ENCODE peak calls at places on chromosomes 13 and 19, in eight cellular contexts. One of them, this sample, is unnamed.

GRCh38 chr19:31054430-31054829 is 294.8 kb downstream of the TSHZ3 start:
- DNase-seq in lower lobe of right lung: no peak
- DNase-seq in GM13976: no peak
- DNase-seq in neural crest cell: no peak
- DNase-seq in body of pancreas: no peak
- DNase-seq in CD8-positive, alpha-beta T cell: no peak
- DNase-seq in AG09319: peak
- DNase-seq in BE2C: peak
- DNase-seq in this sample: no peak

GRCh38 chr13:67408823-67409222 is 178.7 kb upstream of the PCDH9 start:
- DNase-seq in BE2C: no peak
- DNase-seq in GM13976: no peak
- DNase-seq in AG09319: no peak
- DNase-seq in CD8-positive, alpha-beta T cell: no peak
- DNase-seq in neural crest cell: no peak
- DNase-seq in lower lobe of right lung: peak
- DNase-seq in body of pancreas: no peak
- DNase-seq in this sample: peak

GRCh38 chr13:20721454-20722357 is 18.2 kb downstream of the IL17D start:
- DNase-seq in GM13976: no peak
- DNase-seq in AG09319: no peak
- DNase-seq in neural crest cell: no peak
- DNase-seq in lower lobe of right lung: no peak
- DNase-seq in body of pancreas: peak
- DNase-seq in BE2C: no peak
- DNase-seq in CD8-positive, alpha-beta T cell: peak
- DNase-seq in this sample: no peak

GRCh38 chr19:17348700-17349099 is 11.3 kb downstream of the GTPBP3 start:
- DNase-seq in GM13976: peak
- DNase-seq in AG09319: no peak
- DNase-seq in body of pancreas: no peak
- DNase-seq in lower lobe of right lung: no peak
- DNase-seq in CD8-positive, alpha-beta T cell: no peak
- DNase-seq in BE2C: peak
- DNase-seq in neural crest cell: no peak
- DNase-seq in this sample: no peak

GRCh38 chr13:40615619-40616018 is 50.8 kb downstream of the FOXO1 start:
- DNase-seq in lower lobe of right lung: no peak
- DNase-seq in CD8-positive, alpha-beta T cell: no peak
- DNase-seq in body of pancreas: no peak
- DNase-seq in neural crest cell: no peak
- DNase-seq in AG09319: no peak
- DNase-seq in GM13976: no peak
- DNase-seq in BE2C: no peak
- DNase-seq in this sample: no peak

GRCh38 chr13:109301276-109301675 is 485.1 kb downstream of the IRS2 start:
- DNase-seq in BE2C: no peak
- DNase-seq in GM13976: no peak
- DNase-seq in AG09319: no peak
- DNase-seq in neural crest cell: no peak
- DNase-seq in CD8-positive, alpha-beta T cell: no peak
- DNase-seq in lower lobe of right lung: no peak
- DNase-seq in body of pancreas: no peak
- DNase-seq in this sample: no peak

GRCh38 chr19:42477933-42478332 is 35.2 kb upstream of the CXCL17 start:
- DNase-seq in neural crest cell: no peak
- DNase-seq in body of pancreas: no peak
- DNase-seq in GM13976: no peak
- DNase-seq in BE2C: no peak
- DNase-seq in AG09319: no peak
- DNase-seq in lower lobe of right lung: no peak
- DNase-seq in CD8-positive, alpha-beta T cell: no peak
- DNase-seq in this sample: no peak

GRCh38 chr13:38830442-38831045 is 143.7 kb downstream of the FREM2 start:
- DNase-seq in BE2C: no peak
- DNase-seq in AG09319: no peak
- DNase-seq in neural crest cell: no peak
- DNase-seq in lower lobe of right lung: no peak
- DNase-seq in CD8-positive, alpha-beta T cell: no peak
- DNase-seq in body of pancreas: peak
- DNase-seq in GM13976: no peak
- DNase-seq in this sample: no peak

GRCh38 chr13:30404207-30404606 is 18.1 kb upstream of the UBE2L5 start:
- DNase-seq in BE2C: no peak
- DNase-seq in CD8-positive, alpha-beta T cell: no peak
- DNase-seq in AG09319: no peak
- DNase-seq in body of pancreas: no peak
- DNase-seq in neural crest cell: no peak
- DNase-seq in lower lobe of right lung: no peak
- DNase-seq in GM13976: no peak
- DNase-seq in this sample: no peak

GRCh38 chr19:41528106-41528505 is 47.9 kb upstream of the CEACAM21 start:
- DNase-seq in lower lobe of right lung: no peak
- DNase-seq in CD8-positive, alpha-beta T cell: no peak
- DNase-seq in GM13976: no peak
- DNase-seq in body of pancreas: no peak
- DNase-seq in BE2C: no peak
- DNase-seq in AG09319: no peak
- DNase-seq in neural crest cell: no peak
- DNase-seq in this sample: no peak

GRCh38 chr13:51518847-51519246 is 65.4 kb upstream of the WDFY2 start:
- DNase-seq in BE2C: no peak
- DNase-seq in lower lobe of right lung: no peak
- DNase-seq in CD8-positive, alpha-beta T cell: no peak
- DNase-seq in AG09319: no peak
- DNase-seq in GM13976: no peak
- DNase-seq in neural crest cell: no peak
- DNase-seq in body of pancreas: no peak
- DNase-seq in this sample: no peak

GRCh38 chr19:12647490-12648071 is 19.0 kb downstream of the MAN2B1 start:
- DNase-seq in AG09319: no peak
- DNase-seq in BE2C: peak
- DNase-seq in body of pancreas: peak
- DNase-seq in lower lobe of right lung: peak
- DNase-seq in neural crest cell: no peak
- DNase-seq in CD8-positive, alpha-beta T cell: no peak
- DNase-seq in GM13976: peak
- DNase-seq in this sample: no peak

GRCh38 chr13:49319555-49320350 is 72.0 kb downstream of the CDADC1 start:
- DNase-seq in GM13976: no peak
- DNase-seq in BE2C: no peak
- DNase-seq in neural crest cell: no peak
- DNase-seq in AG09319: peak
- DNase-seq in body of pancreas: no peak
- DNase-seq in lower lobe of right lung: no peak
- DNase-seq in CD8-positive, alpha-beta T cell: no peak
- DNase-seq in this sample: no peak

GRCh38 chr19:36417752-36418286 is 625 bp downstream of the ZFP82 start:
- DNase-seq in CD8-positive, alpha-beta T cell: no peak
- DNase-seq in neural crest cell: peak
- DNase-seq in BE2C: peak
- DNase-seq in GM13976: no peak
- DNase-seq in lower lobe of right lung: no peak
- DNase-seq in AG09319: no peak
- DNase-seq in body of pancreas: no peak
- DNase-seq in this sample: no peak

GRCh38 chr13:78602561-78603239 is 652 bp downstream of the POU4F1 start:
- DNase-seq in lower lobe of right lung: no peak
- DNase-seq in neural crest cell: no peak
- DNase-seq in AG09319: no peak
- DNase-seq in CD8-positive, alpha-beta T cell: no peak
- DNase-seq in body of pancreas: no peak
- DNase-seq in BE2C: no peak
- DNase-seq in GM13976: peak
- DNase-seq in this sample: no peak

GRCh38 chr13:113145496-113145895 is 13.0 kb upstream of the PROZ start:
- DNase-seq in GM13976: no peak
- DNase-seq in body of pancreas: no peak
- DNase-seq in AG09319: no peak
- DNase-seq in BE2C: no peak
- DNase-seq in CD8-positive, alpha-beta T cell: no peak
- DNase-seq in neural crest cell: no peak
- DNase-seq in lower lobe of right lung: no peak
- DNase-seq in this sample: no peak

GRCh38 chr19:743168-743687 is 7.7 kb upstream of the MISP start:
- DNase-seq in neural crest cell: no peak
- DNase-seq in CD8-positive, alpha-beta T cell: no peak
- DNase-seq in body of pancreas: no peak
- DNase-seq in BE2C: no peak
- DNase-seq in GM13976: peak
- DNase-seq in lower lobe of right lung: peak
- DNase-seq in AG09319: no peak
- DNase-seq in this sample: no peak

GRCh38 chr13:63414247-63414646 is 1998.6 kb upstream of the PCDH20 start:
- DNase-seq in lower lobe of right lung: no peak
- DNase-seq in BE2C: no peak
- DNase-seq in neural crest cell: no peak
- DNase-seq in AG09319: no peak
- DNase-seq in GM13976: no peak
- DNase-seq in body of pancreas: no peak
- DNase-seq in CD8-positive, alpha-beta T cell: no peak
- DNase-seq in this sample: no peak

DNA sequence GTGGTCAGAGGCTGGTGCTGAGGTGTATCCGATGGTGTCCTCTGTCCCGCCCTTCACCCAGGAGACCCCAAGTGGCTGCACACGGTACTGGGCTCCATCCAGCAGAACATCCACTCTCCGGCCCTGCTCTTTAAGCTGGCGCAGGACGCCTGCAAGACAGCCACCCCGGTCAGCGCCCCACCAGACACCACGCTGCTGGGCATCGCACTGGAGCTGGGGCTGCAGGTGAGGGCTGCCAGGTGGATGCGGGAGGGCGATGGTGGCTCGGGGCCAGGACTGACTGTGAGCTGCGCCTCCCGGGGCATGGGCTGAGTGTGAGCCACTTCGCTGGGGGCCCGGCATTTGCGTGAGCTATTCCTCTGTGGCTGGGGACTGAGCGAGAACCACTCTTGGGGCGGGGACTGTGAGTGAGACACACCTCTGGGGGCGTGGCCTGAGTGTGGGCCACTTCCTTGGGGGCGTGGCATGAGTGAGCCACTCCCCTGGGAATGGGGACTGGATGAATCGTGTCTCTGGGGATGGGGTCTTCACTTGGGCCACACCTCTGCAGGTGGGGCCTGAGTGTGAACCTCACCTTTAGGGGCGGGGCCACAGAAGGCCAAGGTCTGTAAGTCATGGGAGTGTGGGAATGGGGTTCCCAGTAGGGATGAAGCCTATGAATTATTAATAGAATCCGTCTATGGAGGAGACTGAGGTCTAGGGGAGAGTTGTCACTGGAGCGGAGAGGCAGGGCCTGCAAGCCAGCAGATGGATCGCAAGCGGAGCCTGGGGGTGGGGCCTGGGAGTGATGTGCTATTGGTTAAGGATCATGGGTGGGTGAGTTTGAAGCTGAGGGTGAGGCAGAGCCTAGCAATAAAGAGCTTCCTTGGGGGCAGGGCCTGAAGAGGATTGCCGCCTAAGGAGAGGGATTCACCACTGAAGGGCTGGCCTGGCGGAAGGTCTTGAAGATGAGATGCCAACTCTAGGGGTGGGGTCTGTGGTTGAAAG is 30.5 kb downstream of the ZSWIM4 start:
- DNase-seq in neural crest cell: no peak
- DNase-seq in CD8-positive, alpha-beta T cell: no peak
- DNase-seq in GM13976: no peak
- DNase-seq in lower lobe of right lung: no peak
- DNase-seq in BE2C: peak
- DNase-seq in AG09319: no peak
- DNase-seq in body of pancreas: no peak
- DNase-seq in this sample: no peak
- TF ChIP-seq CTCF in neural crest cell: no peak
- TF ChIP-seq CTCF in CD8-positive, alpha-beta T cell: no peak
- TF ChIP-seq CTCF in GM13976: no peak
- TF ChIP-seq CTCF in lower lobe of right lung: no peak
- TF ChIP-seq CTCF in BE2C: no peak
- TF ChIP-seq CTCF in AG09319: no peak
- TF ChIP-seq CTCF in body of pancreas: no peak
- TF ChIP-seq CTCF in this sample: no peak

GRCh38 chr13:25214371-25215252 is 42.5 kb upstream of the AMER2 start:
- DNase-seq in AG09319: no peak
- DNase-seq in lower lobe of right lung: no peak
- DNase-seq in BE2C: no peak
- DNase-seq in body of pancreas: no peak
- DNase-seq in neural crest cell: no peak
- DNase-seq in CD8-positive, alpha-beta T cell: no peak
- DNase-seq in GM13976: no peak
- DNase-seq in this sample: no peak
- TF ChIP-seq CTCF in AG09319: no peak
- TF ChIP-seq CTCF in lower lobe of right lung: no peak
- TF ChIP-seq CTCF in BE2C: no peak
- TF ChIP-seq CTCF in body of pancreas: no peak
- TF ChIP-seq CTCF in neural crest cell: no peak
- TF ChIP-seq CTCF in CD8-positive, alpha-beta T cell: no peak
- TF ChIP-seq CTCF in GM13976: no peak
- TF ChIP-seq CTCF in this sample: no peak

GRCh38 chr13:60134376-60134775 is 29.4 kb downstream of the DIAPH3 start:
- DNase-seq in GM13976: no peak
- DNase-seq in body of pancreas: no peak
- DNase-seq in CD8-positive, alpha-beta T cell: no peak
- DNase-seq in BE2C: no peak
- DNase-seq in neural crest cell: no peak
- DNase-seq in lower lobe of right lung: no peak
- DNase-seq in AG09319: no peak
- DNase-seq in this sample: no peak
- TF ChIP-seq CTCF in GM13976: no peak
- TF ChIP-seq CTCF in body of pancreas: no peak
- TF ChIP-seq CTCF in CD8-positive, alpha-beta T cell: no peak
- TF ChIP-seq CTCF in BE2C: peak
- TF ChIP-seq CTCF in neural crest cell: no peak
- TF ChIP-seq CTCF in lower lobe of right lung: no peak
- TF ChIP-seq CTCF in AG09319: peak
- TF ChIP-seq CTCF in this sample: no peak

DNA sequence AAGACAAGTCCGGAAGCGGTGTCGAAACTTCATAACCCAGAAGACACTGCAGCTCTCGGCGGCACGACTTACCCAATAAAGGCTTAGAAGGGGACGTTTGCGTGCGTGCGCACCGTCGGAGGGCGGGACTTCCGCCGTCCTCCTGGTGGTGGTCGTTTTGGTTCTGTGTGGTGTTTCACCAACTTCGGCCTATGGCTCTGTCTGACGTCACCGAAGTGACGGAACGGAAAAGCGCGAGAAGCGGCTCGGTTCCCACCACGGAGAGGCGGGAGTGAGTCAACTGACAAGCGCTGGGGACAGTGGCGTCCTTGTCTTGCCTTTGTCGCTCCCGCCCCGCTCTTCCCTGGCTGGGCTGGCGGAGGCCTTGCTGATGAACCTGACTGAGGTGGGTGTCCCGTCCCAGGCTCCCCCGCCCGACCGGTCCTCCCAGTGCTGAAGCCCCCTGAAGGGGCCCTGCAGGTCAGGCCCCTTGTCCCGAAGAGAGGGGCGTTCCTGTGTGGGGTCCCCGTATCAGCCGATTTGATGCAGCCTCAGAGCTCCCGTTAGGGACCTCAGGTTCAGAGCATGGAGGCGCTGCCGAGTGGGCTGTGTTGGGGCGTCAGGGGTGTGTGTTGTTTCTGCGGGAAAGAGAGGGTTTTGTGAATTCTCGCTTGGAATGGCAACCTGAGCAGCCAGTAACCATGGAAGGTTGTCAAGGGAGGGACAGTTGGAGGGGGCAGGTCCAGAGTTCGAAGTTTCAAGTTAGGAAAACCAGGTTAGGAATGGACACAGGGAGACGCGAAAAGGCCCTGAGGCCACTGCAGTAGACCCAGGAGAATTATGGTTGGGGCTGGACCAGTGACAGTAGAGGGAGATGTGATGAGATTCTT is at the start of gene ZNF548:
- DNase-seq in AG09319: peak
- DNase-seq in CD8-positive, alpha-beta T cell: peak
- DNase-seq in body of pancreas: peak
- DNase-seq in lower lobe of right lung: peak
- DNase-seq in BE2C: peak
- DNase-seq in GM13976: peak
- DNase-seq in neural crest cell: peak
- DNase-seq in this sample: peak
- TF ChIP-seq CTCF in AG09319: peak
- TF ChIP-seq CTCF in CD8-positive, alpha-beta T cell: no peak
- TF ChIP-seq CTCF in body of pancreas: no peak
- TF ChIP-seq CTCF in lower lobe of right lung: peak
- TF ChIP-seq CTCF in BE2C: peak
- TF ChIP-seq CTCF in GM13976: no peak
- TF ChIP-seq CTCF in neural crest cell: peak
- TF ChIP-seq CTCF in this sample: no peak